ENCODE peak calls at places on chromosomes 2 and 18, in eight cellular contexts. G, E, N, J, U, H, O and V are unnamed samples.

GRCh38 chr2:217206326-217206725 is 346.5 kb upstream of the TNP1 start:
- DNase-seq in G (no peak), E (no peak), N (no peak), J (no peak), U (no peak), H (no peak), O (no peak), V (no peak)

GRCh38 chr2:148410899-148411298 is 233.7 kb upstream of the EPC2 start:
- DNase-seq in G (no peak), E (no peak), N (no peak), J (no peak), U (no peak), H (no peak), O (no peak), V (no peak)

GRCh38 chr2:198811198-198811597 is 646.5 kb downstream of the SATB2 start:
- DNase-seq in G (no peak), E (no peak), N (no peak), J (no peak), U (no peak), H (no peak), O (no peak), V (no peak)

GRCh38 chr2:47129191-47129711 is 25.9 kb downstream of the STPG4 start:
- DNase-seq in G (no peak), E (no peak), N (no peak), J (no peak), U (no peak), H (no peak), O (no peak), V (no peak)

GRCh38 chr2:239586651-239587310 is 186.0 kb upstream of the HDAC4 start:
- DNase-seq in G (no peak), E (no peak), N (no peak), J (no peak), U (no peak), H (no peak), O (no peak), V (peak)

GRCh38 chr2:211085056-211085680 is 528.8 kb downstream of the CPS1 start:
- DNase-seq in G (no peak), E (no peak), N (no peak), J (peak), U (peak), H (no peak), O (peak), V (no peak)

GRCh38 chr2:226490172-226490571 is 309.4 kb downstream of the IRS1 start:
- DNase-seq in G (no peak), E (no peak), N (no peak), J (no peak), U (no peak), H (no peak), O (no peak), V (no peak)

GRCh38 chr2:37802899-37803379 is 122.1 kb upstream of the RMDN2 start:
- DNase-seq in G (no peak), E (no peak), N (no peak), J (no peak), U (no peak), H (no peak), O (peak), V (no peak)

GRCh38 chr2:18583905-18584607 is 5.3 kb downstream of the NT5C1B start:
- DNase-seq in G (no peak), E (no peak), N (no peak), J (no peak), U (no peak), H (no peak), O (no peak), V (no peak)

GRCh38 chr2:148501545-148501944 is 143.0 kb upstream of the EPC2 start:
- DNase-seq in G (no peak), E (no peak), N (no peak), J (no peak), U (no peak), H (no peak), O (no peak), V (no peak)

GRCh38 chr18:22282311-22283235 is 113.2 kb downstream of the GATA6 start:
- DNase-seq in G (no peak), E (no peak), N (no peak), J (no peak), U (no peak), H (peak), O (peak), V (no peak)